ENCODE peak calls at places on chromosomes 1 and 21, in six cellular contexts. F is tibial artery, V is neuronal stem cell, I is adrenal gland, L is uterus, B is NT2/D1. R is an unnamed sample. For H3K4me1, the result is how much of the 10 kb centered on the place peaks cover.

GRCh38 chr1:216847385-216848036 is 124.3 kb upstream of the ESRRG start:
- DNase-seq in F (no peak), V (no peak), I (no peak), L (no peak), B (no peak), R (no peak)

GRCh38 chr1:23533288-23534130 is 2.5 kb upstream of the E2F2 start:
- DNase-seq in V (no peak), B (no peak), I (no peak), L (no peak), F (no peak), R (no peak)

GRCh38 chr1:225819346-225820192 is 9.6 kb downstream of the EPHX1 start:
- DNase-seq in B (no peak), F (peak), V (no peak), I (no peak), L (peak), R (no peak)

GRCh38 chr1:147618077-147618569 is 52.2 kb downstream of the ACP6 start:
- DNase-seq in L (no peak), I (no peak), B (no peak), V (no peak), F (no peak), R (no peak)

GRCh38 chr1:45930258-45931150 is 127.1 kb downstream of the MAST2 start:
- DNase-seq in L (no peak), B (no peak), I (no peak), V (no peak), F (no peak), R (no peak)

GRCh38 chr21:42781150-42781980 is 98.0 kb downstream of the WDR4 start:
- DNase-seq in L (peak), B (no peak), F (no peak), I (no peak), V (no peak), R (no peak)

GRCh38 chr1:70071597-70071996 is 133.8 kb downstream of the LRRC40 start:
- DNase-seq in I (no peak), F (no peak), B (no peak), V (no peak), L (peak), R (no peak)

GRCh38 chr1:110433803-110434202 is 17.1 kb upstream of the PROK1 start:
- DNase-seq in I (peak), V (peak), B (peak), F (no peak), L (no peak), R (peak)

GRCh38 chr1:17878837-17879236 is 123.7 kb downstream of the ACTL8 start:
- DNase-seq in I (peak), B (no peak), L (no peak), V (no peak), F (no peak), R (no peak)

GRCh38 chr1:107782192-107782845 is 182.7 kb downstream of the VAV3 start:
- DNase-seq in L (no peak), F (no peak), V (peak), I (no peak), B (peak), R (peak)

GRCh38 chr1:242523968-242524570 is 428 bp downstream of the PLD5 start:
- DNase-seq in V (peak), I (no peak), L (peak), B (peak), F (peak), R (peak)

GRCh38 chr1:227887697-227888403 is 59.9 kb downstream of the WNT9A start:
- DNase-seq in F (peak), B (no peak), I (peak), V (peak), L (peak), R (peak)

GRCh38 chr21:45981154-45981606 is 390 bp upstream of the COL6A1 start:
- DNase-seq in I (peak), L (peak), V (peak), F (peak), B (peak), R (peak)

GRCh38 chr21:15774590-15774989 is 44.8 kb downstream of the USP25 start:
- DNase-seq in F (no peak), L (no peak), B (no peak), I (no peak), V (no peak), R (no peak)

GRCh38 chr1:29475256-29475800 is 239.0 kb downstream of the PTPRU start:
- DNase-seq in B (no peak), V (no peak), I (peak), F (peak), L (peak), R (no peak)
- H3K4me1 ChIP-seq in B (under half), V (under half), I (under half), F (under half), L (under half), R (under half)

GRCh38 chr1:54354899-54355298 is 51.3 kb downstream of the SSBP3 start:
- DNase-seq in I (peak), L (no peak), V (no peak), B (no peak), F (no peak), R (no peak)
- H3K4me1 ChIP-seq in I (under half), L (under half), V (under half), B (half or more), F (half or more), R (under half)

GRCh38 chr1:200626853-200627534 is 6.4 kb upstream of the KIF14 start:
- DNase-seq in L (no peak), B (no peak), V (no peak), F (no peak), I (no peak), R (no peak)
- H3K4me1 ChIP-seq in L (under half), B (under half), V (under half), F (under half), I (under half), R (under half)

DNA sequence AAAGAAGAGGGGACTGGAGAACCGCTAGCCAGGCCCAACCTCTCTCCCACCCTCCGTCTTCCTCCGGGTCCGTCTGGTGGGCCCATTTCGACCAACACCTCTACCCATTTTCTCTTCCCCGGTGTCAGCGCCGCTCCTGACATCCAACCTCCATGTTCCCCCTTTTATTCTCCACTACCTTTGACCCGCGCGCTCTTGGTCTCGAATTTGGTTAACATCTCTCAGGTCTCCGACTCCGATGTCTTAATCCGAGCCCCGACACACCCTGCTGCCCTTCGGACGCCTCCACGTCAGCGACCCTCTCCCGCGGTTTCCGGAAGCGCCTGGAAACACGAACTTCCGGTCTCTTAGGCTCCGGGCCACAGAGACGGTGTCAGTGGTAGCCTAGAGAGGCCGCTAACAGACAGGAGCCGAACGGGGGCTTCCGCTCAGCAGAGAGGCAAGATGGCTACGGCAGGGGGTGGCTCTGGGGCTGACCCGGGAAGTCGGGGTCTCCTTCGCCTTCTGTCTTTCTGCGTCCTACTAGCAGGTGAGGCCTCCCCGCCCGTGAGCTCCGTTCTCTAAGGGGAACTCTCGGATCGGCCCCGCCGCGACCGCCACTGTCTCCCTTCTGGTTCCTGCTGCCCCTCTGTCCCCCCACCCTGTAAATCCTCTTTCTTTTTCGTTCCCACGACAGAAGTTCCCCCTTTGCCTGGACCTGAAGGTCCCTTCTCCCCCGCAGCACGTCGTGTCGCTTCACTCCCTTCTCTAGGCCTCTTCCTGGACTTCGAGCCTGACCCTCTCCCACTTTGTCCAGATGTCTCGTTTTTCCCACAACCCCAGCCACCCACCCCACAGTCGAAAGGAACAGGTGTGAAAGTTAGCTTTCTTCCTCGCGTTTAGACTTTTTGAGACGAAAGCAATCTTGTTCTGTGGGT is at the start of the genes COPA and NCSTN:
- DNase-seq in L (peak), V (peak), F (peak), B (peak), I (peak), R (peak)
- H3K4me1 ChIP-seq in L (under half), V (under half), F (under half), B (under half), I (under half), R (under half)

DNA sequence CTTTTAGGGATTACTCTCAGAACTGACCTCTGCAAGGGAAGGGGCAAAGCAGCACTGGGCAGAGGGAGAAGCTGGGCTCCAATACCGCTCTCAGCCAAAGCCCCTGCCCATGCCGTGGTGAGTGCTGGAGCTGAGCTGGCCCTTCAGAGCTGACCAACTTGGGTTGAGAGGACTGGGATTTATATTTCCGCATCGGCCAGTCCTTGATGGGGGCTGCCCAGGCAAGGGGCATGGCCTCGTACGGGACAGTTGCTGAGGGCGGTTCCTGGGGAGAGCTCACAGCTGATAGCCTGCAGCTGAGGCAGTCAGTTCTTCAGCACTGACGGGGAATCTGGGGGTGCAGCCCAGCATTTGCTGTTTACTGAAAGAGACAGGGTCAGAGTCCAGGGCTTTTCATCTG is 8.0 kb downstream of the HUNK start:
- DNase-seq in B (no peak), V (no peak), F (no peak), I (no peak), L (no peak), R (no peak)
- H3K4me1 ChIP-seq in B (under half), V (under half), F (under half), I (under half), L (under half), R (under half)

GRCh38 chr1:27485363-27485762 is 4.6 kb downstream of the WASF2 start:
- DNase-seq in I (no peak), F (no peak), V (no peak), B (no peak), L (no peak), R (no peak)

GRCh38 chr1:27489973-27490741 is at the start of gene WASF2:
- DNase-seq in I (peak), V (peak), B (peak), F (peak), L (peak), R (peak)

GRCh38 chr1:27488523-27489138 is 1.3 kb downstream of the WASF2 start:
- DNase-seq in I (peak), L (peak), B (no peak), V (no peak), F (peak), R (peak)

GRCh38 chr1:27491748-27492700 is 2.1 kb upstream of the WASF2 start:
- DNase-seq in L (peak), I (peak), B (no peak), V (no peak), F (peak), R (no peak)

DNA sequence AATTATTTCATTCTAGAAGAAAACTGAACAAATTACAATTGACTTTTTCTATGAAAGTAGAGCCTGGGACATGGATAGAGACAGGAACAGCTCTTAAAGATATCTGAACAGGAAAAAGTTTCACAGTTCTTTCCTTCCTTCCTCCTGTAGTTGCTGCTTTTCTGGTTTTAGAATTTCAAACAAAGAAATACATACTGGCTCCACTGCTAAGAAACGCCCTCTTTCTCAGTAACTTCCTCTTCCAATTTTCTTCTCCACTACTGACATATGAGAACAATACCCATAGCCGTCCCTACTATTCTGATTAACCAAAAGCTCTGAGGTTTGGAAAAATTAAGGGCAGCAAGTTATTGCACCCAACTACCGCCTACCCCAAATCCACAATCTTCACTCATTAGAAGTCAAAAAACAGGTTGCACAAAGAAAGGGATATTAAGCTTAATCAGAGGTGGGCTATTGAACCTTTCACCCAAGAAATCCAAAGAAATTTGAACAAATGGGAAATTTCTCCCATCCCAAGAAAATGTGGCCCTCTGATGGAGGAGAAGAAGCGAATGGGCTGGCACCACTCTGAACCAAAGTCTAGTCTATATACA is 1.9 kb downstream of the WASF2 start:
- DNase-seq in L (no peak), I (no peak), B (no peak), F (no peak), V (no peak), R (peak)
- H3K4me1 ChIP-seq in L (under half), I (under half), B (under half), F (half or more), V (under half), R (under half)

GRCh38 chr21:40845621-40846020 is 1.3 kb downstream of the DSCAM start:
- DNase-seq in B (no peak), I (no peak), F (no peak), V (no peak), L (no peak), R (no peak)

GRCh38 chr21:40844935-40845334 is 2.0 kb downstream of the DSCAM start:
- DNase-seq in F (no peak), L (no peak), B (no peak), V (no peak), I (no peak), R (no peak)

GRCh38 chr21:40846057-40846456 is 901 bp downstream of the DSCAM start:
- DNase-seq in L (no peak), F (no peak), V (no peak), I (no peak), B (no peak), R (no peak)

GRCh38 chr21:40847956-40848355 is 998 bp upstream of the DSCAM start:
- DNase-seq in L (no peak), V (no peak), B (no peak), I (no peak), F (no peak), R (no peak)

DNA sequence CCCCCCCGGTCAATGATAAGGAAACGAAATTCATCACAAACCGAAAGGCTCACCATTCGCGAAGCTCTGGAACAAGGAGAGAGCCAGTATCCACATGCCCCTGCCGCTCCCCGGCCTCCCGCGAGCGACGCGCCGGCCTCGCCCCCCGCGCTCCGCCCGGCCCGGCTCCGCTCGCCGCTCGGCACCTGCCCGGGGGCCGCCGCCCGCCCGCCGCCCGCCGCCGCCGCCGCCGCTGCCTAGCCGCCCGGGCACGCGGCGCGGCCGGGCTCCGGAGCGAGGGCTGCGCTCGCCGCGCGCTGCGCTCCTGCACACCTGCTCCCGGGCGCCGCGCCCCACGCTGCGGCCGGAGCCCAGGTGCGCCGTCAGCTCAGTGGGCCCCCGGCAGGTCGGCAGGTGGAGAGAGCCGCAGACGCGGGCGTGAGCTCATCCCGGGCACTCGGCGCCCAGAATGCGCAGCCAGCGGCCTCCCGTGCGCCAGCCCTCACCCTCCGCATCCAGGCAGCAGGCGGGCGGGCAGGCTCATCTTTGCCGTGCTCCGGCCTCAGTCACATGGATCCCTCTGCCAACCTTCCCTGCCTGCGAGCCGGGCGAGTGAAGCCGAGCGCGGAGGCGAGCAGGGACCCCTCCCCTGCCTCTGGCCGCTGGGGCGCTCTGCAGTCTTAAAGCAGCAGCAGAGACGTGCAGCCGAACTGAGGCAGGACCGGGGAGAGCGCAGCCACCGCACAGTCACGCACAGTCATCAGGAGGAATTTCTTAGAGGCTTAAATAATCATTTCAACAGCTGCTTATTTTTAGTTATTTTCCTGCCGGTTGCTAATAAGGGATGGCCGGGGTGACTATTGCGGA is at the start of gene DSCAM:
- DNase-seq in I (no peak), B (peak), V (peak), L (no peak), F (no peak), R (no peak)
- H3K4me1 ChIP-seq in I (under half), B (under half), V (under half), L (under half), F (under half), R (under half)

DNA sequence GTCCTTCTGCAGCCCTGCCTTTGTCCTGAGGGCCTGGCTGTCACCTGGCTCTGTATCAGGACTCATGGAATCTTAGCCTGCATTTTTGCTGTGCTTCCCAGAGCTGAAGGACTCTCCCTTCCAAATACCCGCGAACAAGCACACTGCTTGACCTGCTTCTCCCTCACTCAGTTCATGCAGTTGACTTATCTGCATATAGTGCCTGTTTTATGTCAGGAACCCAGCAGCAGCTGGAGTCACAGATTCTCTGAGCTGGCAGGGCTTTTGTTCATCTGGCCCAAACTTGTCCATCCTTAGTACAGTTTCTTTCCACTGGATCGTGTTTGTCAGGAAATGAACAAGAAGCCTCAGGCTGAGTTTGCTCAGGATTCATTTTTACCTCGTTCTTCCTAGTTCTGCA is 151.2 kb downstream of the HIVEP3 start:
- DNase-seq in L (peak), V (no peak), F (no peak), B (no peak), I (no peak), R (no peak)
- H3K4me1 ChIP-seq in L (under half), V (under half), F (under half), B (under half), I (under half), R (under half)

GRCh38 chr1:81510701-81511100 is 290.0 kb upstream of the ADGRL2 start:
- DNase-seq in L (no peak), I (no peak), V (no peak), B (no peak), F (no peak), R (no peak)

GRCh38 chr1:81511281-81511680 is 289.5 kb upstream of the ADGRL2 start:
- DNase-seq in F (no peak), B (no peak), V (no peak), I (no peak), L (no peak), R (no peak)

GRCh38 chr1:81513796-81514354 is 286.9 kb upstream of the ADGRL2 start:
- DNase-seq in V (no peak), F (no peak), B (no peak), L (no peak), I (no peak), R (no peak)

GRCh38 chr1:81509619-81510018 is 291.1 kb upstream of the ADGRL2 start:
- DNase-seq in B (peak), V (peak), F (no peak), I (no peak), L (no peak), R (peak)

GRCh38 chr1:81512242-81512641 is 288.5 kb upstream of the ADGRL2 start:
- DNase-seq in F (no peak), I (no peak), B (no peak), V (no peak), L (no peak), R (peak)
- H3K4me1 ChIP-seq in F (under half), I (under half), B (under half), V (under half), L (under half), R (half or more)

DNA sequence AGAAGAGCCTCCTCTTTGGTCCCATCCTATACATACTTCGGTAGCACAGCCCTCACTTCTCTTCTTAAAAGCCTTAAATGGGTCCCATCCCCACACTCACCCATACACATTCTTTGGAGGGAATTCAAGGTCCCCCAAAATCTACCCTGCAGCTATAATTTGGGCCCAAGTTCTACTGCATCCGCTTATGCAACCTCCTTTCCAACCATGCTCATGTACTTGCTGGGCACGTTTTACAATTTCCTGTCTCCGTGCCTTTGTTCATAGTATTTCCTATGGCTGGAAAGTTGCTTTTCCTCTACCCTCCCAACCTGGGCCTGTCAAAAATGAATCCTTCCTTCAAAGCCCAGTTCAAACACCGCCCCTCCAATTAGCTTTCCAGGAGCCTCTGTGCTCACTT is 99.7 kb downstream of the SLC45A1 start:
- DNase-seq in L (no peak), B (no peak), V (no peak), F (no peak), I (no peak), R (no peak)
- H3K4me1 ChIP-seq in L (under half), B (under half), V (under half), F (half or more), I (under half), R (under half)

R was measured in HAP-1.